ENCODE peak calls at places on chromosomes 16 and 17, in nine cellular contexts. One of them, this sample, is unnamed.

GRCh38 chr16:17470871-17471744 is at the start of gene XYLT1:
- DNase-seq in fibroblast of pulmonary artery: peak
- DNase-seq in heart left ventricle: peak
- DNase-seq in AG10803: peak
- DNase-seq in breast epithelium: no peak
- DNase-seq in CD8-positive, alpha-beta T cell: peak
- DNase-seq in choroid plexus epithelial cell: peak
- DNase-seq in OCI-LY7: peak
- DNase-seq in cardiac fibroblast: peak
- DNase-seq in this sample: peak

GRCh38 chr17:83133302-83134121 is 54.1 kb downstream of the METRNL start:
- DNase-seq in fibroblast of pulmonary artery: no peak
- DNase-seq in heart left ventricle: peak
- DNase-seq in AG10803: no peak
- DNase-seq in breast epithelium: peak
- DNase-seq in CD8-positive, alpha-beta T cell: no peak
- DNase-seq in choroid plexus epithelial cell: no peak
- DNase-seq in OCI-LY7: no peak
- DNase-seq in cardiac fibroblast: no peak
- DNase-seq in this sample: no peak

GRCh38 chr17:36657390-36657762 is 56.0 kb downstream of the MRM1 start:
- DNase-seq in fibroblast of pulmonary artery: no peak
- DNase-seq in heart left ventricle: no peak
- DNase-seq in AG10803: no peak
- DNase-seq in breast epithelium: no peak
- DNase-seq in CD8-positive, alpha-beta T cell: no peak
- DNase-seq in choroid plexus epithelial cell: no peak
- DNase-seq in OCI-LY7: no peak
- DNase-seq in cardiac fibroblast: no peak
- DNase-seq in this sample: peak

GRCh38 chr17:32958418-32958817 is 30.5 kb downstream of the TMEM98 start:
- DNase-seq in fibroblast of pulmonary artery: no peak
- DNase-seq in heart left ventricle: no peak
- DNase-seq in AG10803: peak
- DNase-seq in breast epithelium: no peak
- DNase-seq in CD8-positive, alpha-beta T cell: no peak
- DNase-seq in choroid plexus epithelial cell: no peak
- DNase-seq in OCI-LY7: no peak
- DNase-seq in cardiac fibroblast: no peak
- DNase-seq in this sample: peak

GRCh38 chr16:5398203-5398602 is 300.6 kb upstream of the EEF2KMT start:
- DNase-seq in fibroblast of pulmonary artery: no peak
- DNase-seq in heart left ventricle: no peak
- DNase-seq in AG10803: no peak
- DNase-seq in breast epithelium: no peak
- DNase-seq in CD8-positive, alpha-beta T cell: no peak
- DNase-seq in choroid plexus epithelial cell: no peak
- DNase-seq in OCI-LY7: no peak
- DNase-seq in cardiac fibroblast: no peak
- DNase-seq in this sample: no peak

GRCh38 chr17:32516940-32517711 is 30.3 kb downstream of the CDK5R1 start:
- DNase-seq in fibroblast of pulmonary artery: no peak
- DNase-seq in heart left ventricle: no peak
- DNase-seq in AG10803: no peak
- DNase-seq in breast epithelium: no peak
- DNase-seq in CD8-positive, alpha-beta T cell: no peak
- DNase-seq in choroid plexus epithelial cell: no peak
- DNase-seq in OCI-LY7: no peak
- DNase-seq in cardiac fibroblast: no peak
- DNase-seq in this sample: no peak

GRCh38 chr17:9769036-9769695 is 22.2 kb downstream of the DHRS7C start:
- DNase-seq in fibroblast of pulmonary artery: no peak
- DNase-seq in heart left ventricle: no peak
- DNase-seq in AG10803: no peak
- DNase-seq in breast epithelium: no peak
- DNase-seq in CD8-positive, alpha-beta T cell: no peak
- DNase-seq in choroid plexus epithelial cell: no peak
- DNase-seq in OCI-LY7: no peak
- DNase-seq in cardiac fibroblast: no peak
- DNase-seq in this sample: no peak

GRCh38 chr16:2194852-2195315 is 1.5 kb downstream of the CASKIN1 start:
- DNase-seq in fibroblast of pulmonary artery: peak
- DNase-seq in heart left ventricle: no peak
- DNase-seq in AG10803: peak
- DNase-seq in breast epithelium: no peak
- DNase-seq in CD8-positive, alpha-beta T cell: peak
- DNase-seq in choroid plexus epithelial cell: peak
- DNase-seq in OCI-LY7: peak
- DNase-seq in cardiac fibroblast: peak
- DNase-seq in this sample: peak

GRCh38 chr17:78318407-78318806 is 41.5 kb downstream of the SOCS3 start:
- DNase-seq in fibroblast of pulmonary artery: no peak
- DNase-seq in heart left ventricle: no peak
- DNase-seq in AG10803: no peak
- DNase-seq in breast epithelium: no peak
- DNase-seq in CD8-positive, alpha-beta T cell: no peak
- DNase-seq in choroid plexus epithelial cell: no peak
- DNase-seq in OCI-LY7: no peak
- DNase-seq in cardiac fibroblast: no peak
- DNase-seq in this sample: no peak

GRCh38 chr17:28338056-28338768 is 2.7 kb downstream of the TNFAIP1 start:
- DNase-seq in fibroblast of pulmonary artery: peak
- DNase-seq in heart left ventricle: peak
- DNase-seq in AG10803: peak
- DNase-seq in breast epithelium: no peak
- DNase-seq in CD8-positive, alpha-beta T cell: no peak
- DNase-seq in choroid plexus epithelial cell: peak
- DNase-seq in OCI-LY7: no peak
- DNase-seq in cardiac fibroblast: peak
- DNase-seq in this sample: peak
- H3K4me3 ChIP-seq in fibroblast of pulmonary artery: peak
- H3K4me3 ChIP-seq in heart left ventricle: peak
- H3K4me3 ChIP-seq in AG10803: no peak
- H3K4me3 ChIP-seq in breast epithelium: no peak
- H3K4me3 ChIP-seq in CD8-positive, alpha-beta T cell: no peak
- H3K4me3 ChIP-seq in choroid plexus epithelial cell: no peak
- H3K4me3 ChIP-seq in OCI-LY7: no peak
- H3K4me3 ChIP-seq in cardiac fibroblast: no peak
- H3K4me3 ChIP-seq in this sample: no peak

GRCh38 chr17:17494499-17495447 is 1.4 kb downstream of the RASD1 start:
- DNase-seq in fibroblast of pulmonary artery: peak
- DNase-seq in heart left ventricle: peak
- DNase-seq in AG10803: peak
- DNase-seq in breast epithelium: peak
- DNase-seq in CD8-positive, alpha-beta T cell: no peak
- DNase-seq in choroid plexus epithelial cell: peak
- DNase-seq in OCI-LY7: no peak
- DNase-seq in cardiac fibroblast: peak
- DNase-seq in this sample: peak

GRCh38 chr17:17496189-17497064 is at the start of gene RASD1:
- DNase-seq in fibroblast of pulmonary artery: peak
- DNase-seq in heart left ventricle: peak
- DNase-seq in AG10803: peak
- DNase-seq in breast epithelium: peak
- DNase-seq in CD8-positive, alpha-beta T cell: peak
- DNase-seq in choroid plexus epithelial cell: peak
- DNase-seq in OCI-LY7: peak
- DNase-seq in cardiac fibroblast: peak
- DNase-seq in this sample: peak

GRCh38 chr17:17497065-17497844 is 1.1 kb upstream of the RASD1 start:
- DNase-seq in fibroblast of pulmonary artery: no peak
- DNase-seq in heart left ventricle: peak
- DNase-seq in AG10803: no peak
- DNase-seq in breast epithelium: no peak
- DNase-seq in CD8-positive, alpha-beta T cell: no peak
- DNase-seq in choroid plexus epithelial cell: no peak
- DNase-seq in OCI-LY7: no peak
- DNase-seq in cardiac fibroblast: peak
- DNase-seq in this sample: no peak

GRCh38 chr17:17493986-17494466 is 2.2 kb downstream of the RASD1 start:
- DNase-seq in fibroblast of pulmonary artery: no peak
- DNase-seq in heart left ventricle: no peak
- DNase-seq in AG10803: no peak
- DNase-seq in breast epithelium: peak
- DNase-seq in CD8-positive, alpha-beta T cell: no peak
- DNase-seq in choroid plexus epithelial cell: no peak
- DNase-seq in OCI-LY7: no peak
- DNase-seq in cardiac fibroblast: peak
- DNase-seq in this sample: no peak

DNA sequence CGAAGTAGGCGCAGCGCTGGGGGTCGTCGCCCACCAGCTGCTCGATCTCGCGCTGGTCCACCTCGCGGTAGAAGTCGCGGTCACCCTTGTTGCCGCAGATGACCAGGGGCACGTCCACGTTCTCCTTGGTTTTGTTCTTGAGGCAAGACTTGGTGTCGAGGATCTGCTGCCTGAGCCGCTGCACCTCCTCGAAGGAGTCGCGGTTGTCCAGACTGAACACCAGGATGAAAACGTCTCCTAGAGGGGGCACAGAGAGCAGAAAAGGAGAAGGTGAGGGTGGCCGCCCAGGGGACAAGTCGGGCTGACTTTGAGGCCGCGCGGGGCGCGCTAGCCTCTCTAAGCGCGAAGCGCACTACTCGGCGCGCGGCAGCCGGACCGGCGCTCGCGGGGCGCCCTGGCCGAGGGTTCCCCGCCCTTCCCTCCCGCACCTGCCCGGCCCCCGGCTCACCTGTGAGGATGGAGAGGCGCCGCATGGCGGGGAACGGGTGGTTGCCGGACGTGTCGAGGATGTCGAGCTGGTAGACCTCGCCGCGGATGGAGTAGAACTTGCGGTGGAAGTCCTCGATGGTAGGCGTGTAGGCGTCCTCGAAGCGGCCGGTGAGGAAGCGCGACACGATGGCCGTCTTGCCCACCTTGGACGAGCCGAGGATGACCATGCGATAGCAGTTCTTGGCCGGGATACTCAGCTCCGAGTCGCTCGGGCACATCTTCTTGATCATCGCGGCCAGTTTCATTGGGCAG is 577 bp downstream of the RASD1 start:
- DNase-seq in fibroblast of pulmonary artery: peak
- DNase-seq in heart left ventricle: no peak
- DNase-seq in AG10803: peak
- DNase-seq in breast epithelium: peak
- DNase-seq in CD8-positive, alpha-beta T cell: peak
- DNase-seq in choroid plexus epithelial cell: peak
- DNase-seq in OCI-LY7: no peak
- DNase-seq in cardiac fibroblast: no peak
- DNase-seq in this sample: peak
- H3K4me3 ChIP-seq in fibroblast of pulmonary artery: peak
- H3K4me3 ChIP-seq in heart left ventricle: peak
- H3K4me3 ChIP-seq in AG10803: peak
- H3K4me3 ChIP-seq in breast epithelium: peak
- H3K4me3 ChIP-seq in CD8-positive, alpha-beta T cell: peak
- H3K4me3 ChIP-seq in choroid plexus epithelial cell: peak
- H3K4me3 ChIP-seq in OCI-LY7: no peak
- H3K4me3 ChIP-seq in cardiac fibroblast: peak
- H3K4me3 ChIP-seq in this sample: peak

GRCh38 chr16:88804552-88805339 is 1.2 kb downstream of the CDT1 start:
- DNase-seq in fibroblast of pulmonary artery: no peak
- DNase-seq in heart left ventricle: no peak
- DNase-seq in AG10803: no peak
- DNase-seq in breast epithelium: no peak
- DNase-seq in CD8-positive, alpha-beta T cell: no peak
- DNase-seq in choroid plexus epithelial cell: no peak
- DNase-seq in OCI-LY7: peak
- DNase-seq in cardiac fibroblast: no peak
- DNase-seq in this sample: no peak

GRCh38 chr16:88805340-88805715 is 1.7 kb downstream of the CDT1 start:
- DNase-seq in fibroblast of pulmonary artery: no peak
- DNase-seq in heart left ventricle: no peak
- DNase-seq in AG10803: no peak
- DNase-seq in breast epithelium: no peak
- DNase-seq in CD8-positive, alpha-beta T cell: no peak
- DNase-seq in choroid plexus epithelial cell: no peak
- DNase-seq in OCI-LY7: no peak
- DNase-seq in cardiac fibroblast: no peak
- DNase-seq in this sample: no peak

GRCh38 chr16:88803264-88803987 is at the start of gene CDT1:
- DNase-seq in fibroblast of pulmonary artery: peak
- DNase-seq in heart left ventricle: peak
- DNase-seq in AG10803: peak
- DNase-seq in breast epithelium: peak
- DNase-seq in CD8-positive, alpha-beta T cell: peak
- DNase-seq in choroid plexus epithelial cell: peak
- DNase-seq in OCI-LY7: peak
- DNase-seq in cardiac fibroblast: peak
- DNase-seq in this sample: peak

GRCh38 chr16:88805887-88806393 is 2.4 kb downstream of the CDT1 start:
- DNase-seq in fibroblast of pulmonary artery: no peak
- DNase-seq in heart left ventricle: no peak
- DNase-seq in AG10803: no peak
- DNase-seq in breast epithelium: no peak
- DNase-seq in CD8-positive, alpha-beta T cell: no peak
- DNase-seq in choroid plexus epithelial cell: no peak
- DNase-seq in OCI-LY7: no peak
- DNase-seq in cardiac fibroblast: no peak
- DNase-seq in this sample: no peak

DNA sequence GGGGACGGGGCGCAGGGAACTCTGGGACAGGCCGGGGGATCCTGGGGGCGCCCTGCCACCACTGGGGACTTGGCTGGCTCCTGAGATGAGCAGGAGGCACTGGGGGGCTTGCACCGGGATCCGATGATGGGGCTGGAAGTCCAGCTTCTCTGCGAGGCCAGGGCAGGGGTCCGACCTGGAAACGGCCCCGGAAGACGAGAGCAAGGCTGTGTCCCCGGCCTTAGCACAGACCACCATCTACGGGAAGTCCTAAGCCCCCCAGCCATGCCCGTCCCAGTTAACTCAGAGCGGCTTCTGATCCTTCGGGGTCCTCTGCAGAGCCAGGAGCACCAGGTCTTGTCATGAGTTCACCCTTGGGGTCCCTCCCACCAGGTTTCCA is 573 bp downstream of the CDT1 start:
- DNase-seq in fibroblast of pulmonary artery: no peak
- DNase-seq in heart left ventricle: no peak
- DNase-seq in AG10803: no peak
- DNase-seq in breast epithelium: no peak
- DNase-seq in CD8-positive, alpha-beta T cell: no peak
- DNase-seq in choroid plexus epithelial cell: no peak
- DNase-seq in OCI-LY7: no peak
- DNase-seq in cardiac fibroblast: no peak
- DNase-seq in this sample: no peak
- H3K4me3 ChIP-seq in fibroblast of pulmonary artery: peak
- H3K4me3 ChIP-seq in heart left ventricle: peak
- H3K4me3 ChIP-seq in AG10803: peak
- H3K4me3 ChIP-seq in breast epithelium: peak
- H3K4me3 ChIP-seq in CD8-positive, alpha-beta T cell: no peak
- H3K4me3 ChIP-seq in choroid plexus epithelial cell: peak
- H3K4me3 ChIP-seq in OCI-LY7: peak
- H3K4me3 ChIP-seq in cardiac fibroblast: peak
- H3K4me3 ChIP-seq in this sample: peak

DNA sequence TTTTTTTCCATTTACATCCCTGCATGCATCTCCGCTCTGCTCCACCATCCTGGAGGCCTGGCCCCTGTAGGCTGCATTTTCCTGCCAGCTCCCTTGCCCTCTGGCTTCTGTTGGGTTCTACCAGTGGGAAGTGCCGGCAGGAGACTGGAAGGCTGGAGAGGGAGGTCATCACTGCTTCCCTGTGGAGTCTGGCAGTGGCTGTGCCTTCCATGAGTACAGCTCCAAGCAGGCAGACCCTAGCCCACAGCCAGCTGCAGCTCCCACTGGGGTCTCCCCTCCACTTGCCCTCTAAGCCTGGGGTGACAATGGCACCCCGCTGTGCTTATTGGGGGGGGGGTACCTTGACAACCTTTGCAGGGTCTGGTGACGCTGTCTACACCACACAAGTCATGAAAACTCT is 37.3 kb downstream of the MMP15 start:
- DNase-seq in fibroblast of pulmonary artery: no peak
- DNase-seq in heart left ventricle: no peak
- DNase-seq in AG10803: no peak
- DNase-seq in breast epithelium: no peak
- DNase-seq in CD8-positive, alpha-beta T cell: no peak
- DNase-seq in choroid plexus epithelial cell: no peak
- DNase-seq in OCI-LY7: no peak
- DNase-seq in cardiac fibroblast: no peak
- DNase-seq in this sample: no peak
- H3K4me3 ChIP-seq in fibroblast of pulmonary artery: no peak
- H3K4me3 ChIP-seq in heart left ventricle: no peak
- H3K4me3 ChIP-seq in AG10803: no peak
- H3K4me3 ChIP-seq in breast epithelium: no peak
- H3K4me3 ChIP-seq in CD8-positive, alpha-beta T cell: no peak
- H3K4me3 ChIP-seq in choroid plexus epithelial cell: no peak
- H3K4me3 ChIP-seq in OCI-LY7: no peak
- H3K4me3 ChIP-seq in cardiac fibroblast: no peak
- H3K4me3 ChIP-seq in this sample: no peak

This sample was measured in fibroblast of mammary gland.